ENCODE peak calls at places on chromosome 22, in five cellular contexts. U is SK-MEL-5; C is stimulated activated CD4-positive, alpha-beta T cell treated with anti-CD3 and anti-CD28 coated beads, TNF-alpha, amount 100 ng/mL, for 24 hours; E is COR-L47; Q is keratinocyte. N is an unnamed sample.
A peak's percentile ranks its signal among the peaks of the same experiment; 100 is the strongest.

GRCh38 chr22:39277135-39277607 is 32.4 kb upstream of the PDGFB start:
- DNase-seq in Q (no peak), E (no peak), C (no peak), U (no peak), N (no peak)

GRCh38 chr22:48942698-48943566 is 884.7 kb downstream of the BRD1 start:
- DNase-seq in U (no peak), Q (no peak), C (no peak), E (no peak), N (no peak)

GRCh38 chr22:45760682-45761081 is 89.0 kb downstream of the ATXN10 start:
- DNase-seq in E (no peak), C (no peak), U (no peak), Q (no peak), N (no peak)

GRCh38 chr22:37544955-37545702 is 15.2 kb upstream of the CDC42EP1 start:
- DNase-seq in U (peak; percentile 86), C (peak; percentile 61), Q (no peak), E (no peak), N (no peak)

GRCh38 chr22:50399751-50400331 is 56.7 kb downstream of the PPP6R2 start:
- DNase-seq in U (peak; percentile 62), Q (no peak), E (no peak), C (no peak), N (peak; percentile 32)

GRCh38 chr22:40040927-40041326 is 46.2 kb downstream of the FAM83F start:
- DNase-seq in Q (no peak), E (peak; percentile 27), C (no peak), U (peak; percentile 94), N (peak; percentile 99)

GRCh38 chr22:39383841-39384625 is 15.5 kb upstream of the TAB1 start:
- DNase-seq in E (no peak), C (no peak), Q (no peak), U (no peak), N (no peak)

GRCh38 chr22:49234459-49234858 is 593.2 kb downstream of the BRD1 start:
- DNase-seq in E (no peak), U (no peak), C (no peak), Q (no peak), N (no peak)

GRCh38 chr22:46437990-46438389 is 99.4 kb downstream of the CELSR1 start:
- DNase-seq in Q (no peak), C (no peak), U (no peak), E (no peak), N (no peak)

GRCh38 chr22:25563757-25564319 is 637 bp upstream of the GRK3 start:
- DNase-seq in C (no peak), Q (no peak), E (no peak), U (no peak), N (no peak)

GRCh38 chr22:45318168-45318557 is 8.4 kb downstream of the FAM118A start:
- DNase-seq in C (peak; percentile 80), E (peak; percentile 88), Q (no peak), U (peak; percentile 44), N (peak; percentile 45)

GRCh38 chr22:29081499-29082236 is 8.8 kb downstream of the KREMEN1 start:
- DNase-seq in C (no peak), U (no peak), E (no peak), Q (no peak), N (no peak)

GRCh38 chr22:43811777-43812148 is 342 bp downstream of the EFCAB6 start:
- DNase-seq in Q (no peak), U (peak; percentile 33), E (peak; percentile 21), C (no peak), N (no peak)

GRCh38 chr22:20551805-20552449 is 44.5 kb downstream of the MED15 start:
- DNase-seq in U (no peak), C (peak; percentile 52), E (no peak), Q (no peak), N (no peak)

GRCh38 chr22:23397618-23398567 is 182.2 kb downstream of the IGLL1 start:
- DNase-seq in U (no peak), Q (no peak), E (no peak), C (no peak), N (no peak)

GRCh38 chr22:41092847-41093371 is 517 bp downstream of the EP300 start:
- DNase-seq in Q (no peak), C (peak; percentile 25), U (peak; percentile 35), E (peak; percentile 18), N (peak; percentile 18)

GRCh38 chr22:23032681-23033080 is 37.6 kb upstream of the GNAZ start:
- DNase-seq in U (no peak), E (no peak), Q (no peak), C (no peak), N (no peak)

GRCh38 chr22:25953919-25954318 is 211.9 kb downstream of the MYO18B start:
- DNase-seq in U (no peak), C (no peak), E (no peak), Q (no peak), N (no peak)

GRCh38 chr22:43168416-43169309 is 17.3 kb downstream of the TSPO start:
- DNase-seq in C (no peak), Q (no peak), U (no peak), E (no peak), N (no peak)

GRCh38 chr22:35343664-35344550 is 37.0 kb upstream of the HMOX1 start:
- DNase-seq in Q (no peak), E (no peak), C (no peak), U (no peak), N (no peak)

GRCh38 chr22:48511211-48511610 is 1316.5 kb downstream of the BRD1 start:
- DNase-seq in C (no peak), E (no peak), U (no peak), Q (no peak), N (no peak)

GRCh38 chr22:43289551-43289963 is 53.6 kb downstream of the SCUBE1 start:
- DNase-seq in Q (no peak), C (no peak), U (no peak), E (no peak), N (no peak)

GRCh38 chr22:30381250-30381649 is 6.0 kb downstream of the RNF215 start:
- DNase-seq in Q (no peak), U (no peak), C (no peak), E (no peak), N (no peak)

GRCh38 chr22:27867114-27867957 is 51.7 kb downstream of the PITPNB start:
- DNase-seq in Q (no peak), C (no peak), U (no peak), E (no peak), N (no peak)

GRCh38 chr22:31754813-31755212 is 994 bp downstream of the DEPDC5 start:
- DNase-seq in U (no peak), Q (no peak), E (no peak), C (no peak), N (no peak)

GRCh38 chr22:23243006-23243573 is 62.8 kb downstream of the BCR start:
- DNase-seq in E (no peak), Q (no peak), C (peak; percentile 65), U (no peak), N (no peak)